ENCODE peak calls at places on chromosomes 6 and 20, in four cellular contexts. Z, S, V and X are unnamed samples.

GRCh38 chr6:87074051-87074711 is 20.7 kb downstream of the CGA start:
- DNase-seq in V (no peak), Z (no peak), S (no peak), X (no peak)

GRCh38 chr20:22696759-22697158 is 112.4 kb upstream of the FOXA2 start:
- DNase-seq in Z (no peak), S (no peak), V (no peak), X (no peak)

GRCh38 chr20:22288957-22289356 is 295.4 kb downstream of the FOXA2 start:
- DNase-seq in S (no peak), Z (no peak), V (no peak), X (no peak)

GRCh38 chr6:155635416-155635815 is 179.8 kb upstream of the NOX3 start:
- DNase-seq in S (no peak), Z (no peak), V (no peak), X (no peak)

GRCh38 chr6:19380287-19380686 is 456.9 kb upstream of the ID4 start:
- DNase-seq in S (no peak), Z (peak), V (no peak), X (peak)

GRCh38 chr20:1893721-1894470 is 1.3 kb upstream of the SIRPA start:
- DNase-seq in Z (no peak), V (peak), S (no peak), X (peak)

GRCh38 chr20:63176448-63177133 is 39.3 kb downstream of the YTHDF1 start:
- DNase-seq in V (no peak), S (no peak), Z (no peak), X (no peak)

GRCh38 chr6:12033770-12034169 is 21.7 kb downstream of the HIVEP1 start:
- DNase-seq in Z (peak), V (no peak), S (peak), X (peak)

GRCh38 chr6:72132851-72133250 is 246.5 kb downstream of the RIMS1 start:
- DNase-seq in Z (no peak), V (no peak), S (no peak), X (no peak)

GRCh38 chr20:37229300-37229699 is 32.3 kb downstream of the GHRH start:
- DNase-seq in S (no peak), Z (no peak), V (no peak), X (no peak)

GRCh38 chr20:18919996-18920395 is 106.4 kb downstream of the SCP2D1 start:
- DNase-seq in V (no peak), Z (no peak), S (no peak), X (no peak)

GRCh38 chr6:15588966-15589634 is 73.7 kb downstream of the DTNBP1 start:
- DNase-seq in V (no peak), S (peak), Z (peak), X (peak)

GRCh38 chr6:117840541-117840983 is 66.5 kb upstream of the SLC35F1 start:
- DNase-seq in S (peak), V (no peak), Z (peak), X (peak)

GRCh38 chr20:51457281-51457932 is 85.1 kb downstream of the NFATC2 start:
- DNase-seq in Z (peak), S (peak), V (peak), X (peak)

GRCh38 chr6:110814488-110815259 is 595 bp downstream of the CDK19 start:
- DNase-seq in V (peak), S (peak), Z (peak), X (peak)

GRCh38 chr6:160129886-160130615 is 8.4 kb downstream of the SLC22A1 start:
- DNase-seq in V (no peak), Z (no peak), S (no peak), X (no peak)

GRCh38 chr6:12012231-12012565 is at the start of gene HIVEP1:
- DNase-seq in V (peak), S (peak), Z (no peak), X (no peak)

GRCh38 chr6:36979343-36979742 is 6.7 kb downstream of the MTCH1 start:
- DNase-seq in V (peak), Z (peak), S (peak), X (peak)

GRCh38 chr20:33552519-33552918 is 62.6 kb downstream of the CBFA2T2 start:
- DNase-seq in Z (no peak), S (no peak), V (no peak), X (no peak)
- H3K4me3 ChIP-seq in Z (no peak), S (no peak), V (no peak), X (no peak)

DNA sequence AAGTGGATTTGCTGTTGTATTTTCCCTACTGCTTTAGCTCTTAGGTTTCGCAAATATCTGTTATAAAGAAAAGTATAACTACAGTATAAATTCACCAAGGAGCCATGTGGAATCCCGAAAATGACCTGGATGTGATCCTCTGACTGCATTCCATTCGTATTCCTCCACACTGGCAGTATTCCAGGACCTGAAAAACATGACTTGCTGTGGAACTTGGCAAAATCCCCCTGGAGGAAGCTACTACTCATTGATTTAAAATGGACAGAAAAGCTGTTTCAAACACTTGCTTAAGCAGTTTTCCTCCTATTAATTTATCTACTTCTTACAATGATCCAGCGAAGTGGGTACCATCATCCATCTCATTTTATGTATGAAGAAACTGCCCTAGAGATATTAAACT is 13.3 kb upstream of the ENPP5 start:
- DNase-seq in S (peak), V (no peak), Z (peak), X (peak)
- TF ChIP-seq CTCF in S (peak), V (no peak), Z (peak), X (no peak)

GRCh38 chr20:35290887-35291417 is 1.3 kb downstream of the FAM83C start:
- DNase-seq in S (no peak), Z (no peak), V (no peak), X (no peak)
- H3K4me3 ChIP-seq in S (no peak), Z (no peak), V (no peak), X (no peak)

GRCh38 chr6:29107758-29108157 is at the start of gene OR2J3:
- DNase-seq in Z (no peak), V (no peak), S (no peak), X (peak)

GRCh38 chr6:29112135-29112534 is 4.3 kb downstream of the OR2J3 start:
- DNase-seq in V (no peak), S (no peak), Z (no peak), X (no peak)
- TF ChIP-seq CTCF in V (no peak), S (no peak), Z (no peak), X (no peak)

GRCh38 chr20:59033093-59033492 is 958 bp upstream of the ATP5F1E start:
- DNase-seq in Z (no peak), V (no peak), S (no peak), X (no peak)
- H3K4me3 ChIP-seq in Z (peak), V (no peak), S (peak), X (peak)

GRCh38 chr20:43658723-43659419 is 8.0 kb upstream of the MYBL2 start:
- DNase-seq in Z (no peak), V (no peak), S (no peak), X (no peak)
- TF ChIP-seq CTCF in Z (no peak), V (no peak), S (peak), X (no peak)

DNA sequence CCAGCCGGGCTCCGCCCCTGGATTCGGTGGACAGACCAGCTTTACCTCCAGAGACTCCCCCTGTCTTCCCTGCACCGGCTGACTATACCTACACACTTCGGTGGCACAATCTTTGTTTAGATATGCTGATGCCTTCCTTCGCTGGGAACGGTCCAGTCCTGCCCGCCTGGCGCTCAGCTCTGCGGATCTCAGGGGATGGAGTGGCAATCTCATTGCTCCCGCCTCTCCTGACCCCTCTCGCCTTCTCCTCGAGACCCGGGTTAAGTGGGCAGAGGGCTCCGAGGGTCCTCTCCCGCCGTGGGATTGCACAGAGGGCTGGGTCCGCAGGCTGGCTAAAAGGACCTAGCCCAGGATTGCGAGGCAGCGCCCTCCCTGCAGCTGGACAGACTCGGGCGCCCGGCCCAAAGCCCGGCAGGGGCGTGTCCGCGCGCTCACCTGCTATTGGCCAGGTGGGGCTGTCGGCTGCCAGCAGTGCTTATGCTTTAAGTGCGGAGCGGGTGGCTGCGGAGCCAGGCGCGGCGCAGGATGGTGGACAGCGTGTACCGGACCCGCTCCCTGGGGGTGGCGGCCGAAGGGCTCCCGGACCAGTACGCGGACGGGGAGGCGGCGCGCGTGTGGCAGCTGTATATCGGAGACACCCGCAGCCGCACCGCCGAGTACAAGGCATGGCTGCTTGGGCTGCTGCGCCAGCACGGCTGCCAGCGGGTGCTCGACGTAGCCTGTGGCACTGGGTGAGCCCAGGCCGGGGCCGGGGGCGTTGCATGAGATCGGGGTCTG is at the start of gene GNMT:
- DNase-seq in Z (peak), V (peak), S (no peak), X (no peak)
- H3K4me3 ChIP-seq in Z (peak), V (peak), S (peak), X (peak)

GRCh38 chr6:30116724-30117123 is 3.8 kb upstream of the TRIM31 start:
- DNase-seq in Z (no peak), S (no peak), V (no peak), X (no peak)
- TF ChIP-seq CTCF in Z (peak), S (peak), V (peak), X (no peak)

GRCh38 chr20:46545827-46546138 is 4.7 kb downstream of the OCSTAMP start:
- DNase-seq in Z (no peak), S (no peak), V (no peak), X (no peak)

GRCh38 chr20:46544576-46544975 is 5.9 kb downstream of the OCSTAMP start:
- DNase-seq in Z (no peak), S (no peak), V (no peak), X (peak)

GRCh38 chr20:46546293-46546692 is 4.2 kb downstream of the OCSTAMP start:
- DNase-seq in S (no peak), V (no peak), Z (no peak), X (no peak)

GRCh38 chr20:46543959-46544358 is 6.5 kb downstream of the OCSTAMP start:
- DNase-seq in Z (no peak), V (no peak), S (no peak), X (no peak)

GRCh38 chr20:46545077-46545826 is 5.2 kb downstream of the OCSTAMP start:
- DNase-seq in V (no peak), S (peak), Z (no peak), X (peak)
- H3K4me3 ChIP-seq in V (no peak), S (no peak), Z (no peak), X (no peak)